ENCODE peak calls at places on chromosomes 12 and 14, in ten cellular contexts. One of them, this sample, is unnamed.

GRCh38 chr14:47959753-47960152 is 284.3 kb upstream of the MDGA2 start:
- DNase-seq in activated CD4-positive, CD25-positive, alpha-beta regulatory T cell treated with anti-CD3 and anti-CD28 coated beads, Interleukin-2, amount 50 U/mL, for 72 hours: no peak
- DNase-seq in NCI-H1694 treated with DMSO at 0.1 percent for 48 hours: no peak
- DNase-seq in lower leg skin: no peak
- DNase-seq in activated T-cell treated with anti-CD3 and anti-CD28 coated beads, Interleukin-2, amount 50 U/mL, for 24 hours: no peak
- DNase-seq in GM12865: no peak
- DNase-seq in RPMI8226: no peak
- DNase-seq in smooth muscle cell of the brain vasculature: no peak
- DNase-seq in activated CD4-positive, alpha-beta T cell treated with anti-CD3 and anti-CD28 coated beads, Interleukin-2, amount 50 U/mL, for 1 hour: no peak
- DNase-seq in effector memory CD8-positive, alpha-beta T cell: no peak
- DNase-seq in this sample: no peak

GRCh38 chr12:19230896-19231295 is 101.4 kb downstream of the PLEKHA5 start:
- DNase-seq in lower leg skin: no peak
- DNase-seq in GM12865: no peak
- DNase-seq in activated CD4-positive, alpha-beta T cell treated with anti-CD3 and anti-CD28 coated beads, Interleukin-2, amount 50 U/mL, for 1 hour: no peak
- DNase-seq in activated CD4-positive, CD25-positive, alpha-beta regulatory T cell treated with anti-CD3 and anti-CD28 coated beads, Interleukin-2, amount 50 U/mL, for 72 hours: no peak
- DNase-seq in activated T-cell treated with anti-CD3 and anti-CD28 coated beads, Interleukin-2, amount 50 U/mL, for 24 hours: no peak
- DNase-seq in effector memory CD8-positive, alpha-beta T cell: no peak
- DNase-seq in NCI-H1694 treated with DMSO at 0.1 percent for 48 hours: no peak
- DNase-seq in smooth muscle cell of the brain vasculature: no peak
- DNase-seq in RPMI8226: no peak
- DNase-seq in this sample: no peak

GRCh38 chr12:78194448-78194847 is 363.8 kb downstream of the NAV3 start:
- DNase-seq in activated CD4-positive, CD25-positive, alpha-beta regulatory T cell treated with anti-CD3 and anti-CD28 coated beads, Interleukin-2, amount 50 U/mL, for 72 hours: no peak
- DNase-seq in activated CD4-positive, alpha-beta T cell treated with anti-CD3 and anti-CD28 coated beads, Interleukin-2, amount 50 U/mL, for 1 hour: no peak
- DNase-seq in NCI-H1694 treated with DMSO at 0.1 percent for 48 hours: no peak
- DNase-seq in effector memory CD8-positive, alpha-beta T cell: no peak
- DNase-seq in RPMI8226: no peak
- DNase-seq in smooth muscle cell of the brain vasculature: no peak
- DNase-seq in lower leg skin: no peak
- DNase-seq in GM12865: no peak
- DNase-seq in activated T-cell treated with anti-CD3 and anti-CD28 coated beads, Interleukin-2, amount 50 U/mL, for 24 hours: no peak
- DNase-seq in this sample: no peak

GRCh38 chr14:24339284-24340151 is at the start of gene RIPK3:
- DNase-seq in RPMI8226: peak
- DNase-seq in NCI-H1694 treated with DMSO at 0.1 percent for 48 hours: no peak
- DNase-seq in activated CD4-positive, CD25-positive, alpha-beta regulatory T cell treated with anti-CD3 and anti-CD28 coated beads, Interleukin-2, amount 50 U/mL, for 72 hours: peak
- DNase-seq in GM12865: peak
- DNase-seq in activated CD4-positive, alpha-beta T cell treated with anti-CD3 and anti-CD28 coated beads, Interleukin-2, amount 50 U/mL, for 1 hour: peak
- DNase-seq in smooth muscle cell of the brain vasculature: no peak
- DNase-seq in lower leg skin: no peak
- DNase-seq in effector memory CD8-positive, alpha-beta T cell: peak
- DNase-seq in activated T-cell treated with anti-CD3 and anti-CD28 coated beads, Interleukin-2, amount 50 U/mL, for 24 hours: peak
- DNase-seq in this sample: peak

GRCh38 chr14:99731536-99732435 is 47.7 kb downstream of the CYP46A1 start:
- DNase-seq in GM12865: no peak
- DNase-seq in RPMI8226: no peak
- DNase-seq in effector memory CD8-positive, alpha-beta T cell: no peak
- DNase-seq in activated CD4-positive, CD25-positive, alpha-beta regulatory T cell treated with anti-CD3 and anti-CD28 coated beads, Interleukin-2, amount 50 U/mL, for 72 hours: peak
- DNase-seq in NCI-H1694 treated with DMSO at 0.1 percent for 48 hours: no peak
- DNase-seq in activated CD4-positive, alpha-beta T cell treated with anti-CD3 and anti-CD28 coated beads, Interleukin-2, amount 50 U/mL, for 1 hour: no peak
- DNase-seq in lower leg skin: no peak
- DNase-seq in smooth muscle cell of the brain vasculature: no peak
- DNase-seq in activated T-cell treated with anti-CD3 and anti-CD28 coated beads, Interleukin-2, amount 50 U/mL, for 24 hours: peak
- DNase-seq in this sample: no peak

GRCh38 chr12:123573870-123574269 is 10.5 kb upstream of the TMED2 start:
- DNase-seq in lower leg skin: no peak
- DNase-seq in RPMI8226: no peak
- DNase-seq in GM12865: no peak
- DNase-seq in activated T-cell treated with anti-CD3 and anti-CD28 coated beads, Interleukin-2, amount 50 U/mL, for 24 hours: no peak
- DNase-seq in activated CD4-positive, alpha-beta T cell treated with anti-CD3 and anti-CD28 coated beads, Interleukin-2, amount 50 U/mL, for 1 hour: no peak
- DNase-seq in effector memory CD8-positive, alpha-beta T cell: no peak
- DNase-seq in activated CD4-positive, CD25-positive, alpha-beta regulatory T cell treated with anti-CD3 and anti-CD28 coated beads, Interleukin-2, amount 50 U/mL, for 72 hours: no peak
- DNase-seq in smooth muscle cell of the brain vasculature: no peak
- DNase-seq in NCI-H1694 treated with DMSO at 0.1 percent for 48 hours: peak
- DNase-seq in this sample: no peak

GRCh38 chr12:34346372-34347034 is 324.2 kb downstream of the ALG10 start:
- DNase-seq in smooth muscle cell of the brain vasculature: no peak
- DNase-seq in activated T-cell treated with anti-CD3 and anti-CD28 coated beads, Interleukin-2, amount 50 U/mL, for 24 hours: no peak
- DNase-seq in activated CD4-positive, CD25-positive, alpha-beta regulatory T cell treated with anti-CD3 and anti-CD28 coated beads, Interleukin-2, amount 50 U/mL, for 72 hours: no peak
- DNase-seq in RPMI8226: no peak
- DNase-seq in NCI-H1694 treated with DMSO at 0.1 percent for 48 hours: no peak
- DNase-seq in activated CD4-positive, alpha-beta T cell treated with anti-CD3 and anti-CD28 coated beads, Interleukin-2, amount 50 U/mL, for 1 hour: no peak
- DNase-seq in GM12865: no peak
- DNase-seq in lower leg skin: no peak
- DNase-seq in effector memory CD8-positive, alpha-beta T cell: no peak
- DNase-seq in this sample: no peak

GRCh38 chr12:109494348-109494881 is 17.0 kb downstream of the UBE3B start:
- DNase-seq in NCI-H1694 treated with DMSO at 0.1 percent for 48 hours: no peak
- DNase-seq in activated T-cell treated with anti-CD3 and anti-CD28 coated beads, Interleukin-2, amount 50 U/mL, for 24 hours: no peak
- DNase-seq in activated CD4-positive, CD25-positive, alpha-beta regulatory T cell treated with anti-CD3 and anti-CD28 coated beads, Interleukin-2, amount 50 U/mL, for 72 hours: no peak
- DNase-seq in RPMI8226: no peak
- DNase-seq in effector memory CD8-positive, alpha-beta T cell: no peak
- DNase-seq in GM12865: no peak
- DNase-seq in smooth muscle cell of the brain vasculature: no peak
- DNase-seq in lower leg skin: no peak
- DNase-seq in activated CD4-positive, alpha-beta T cell treated with anti-CD3 and anti-CD28 coated beads, Interleukin-2, amount 50 U/mL, for 1 hour: no peak
- DNase-seq in this sample: no peak

GRCh38 chr12:11822071-11822818 is 172.8 kb downstream of the ETV6 start:
- DNase-seq in lower leg skin: no peak
- DNase-seq in NCI-H1694 treated with DMSO at 0.1 percent for 48 hours: peak
- DNase-seq in activated CD4-positive, alpha-beta T cell treated with anti-CD3 and anti-CD28 coated beads, Interleukin-2, amount 50 U/mL, for 1 hour: peak
- DNase-seq in RPMI8226: peak
- DNase-seq in GM12865: peak
- DNase-seq in activated CD4-positive, CD25-positive, alpha-beta regulatory T cell treated with anti-CD3 and anti-CD28 coated beads, Interleukin-2, amount 50 U/mL, for 72 hours: peak
- DNase-seq in smooth muscle cell of the brain vasculature: no peak
- DNase-seq in activated T-cell treated with anti-CD3 and anti-CD28 coated beads, Interleukin-2, amount 50 U/mL, for 24 hours: peak
- DNase-seq in effector memory CD8-positive, alpha-beta T cell: no peak
- DNase-seq in this sample: peak

GRCh38 chr12:87827638-87828264 is 201.4 kb downstream of the C12orf50 start:
- DNase-seq in RPMI8226: no peak
- DNase-seq in lower leg skin: no peak
- DNase-seq in GM12865: no peak
- DNase-seq in NCI-H1694 treated with DMSO at 0.1 percent for 48 hours: no peak
- DNase-seq in activated T-cell treated with anti-CD3 and anti-CD28 coated beads, Interleukin-2, amount 50 U/mL, for 24 hours: no peak
- DNase-seq in activated CD4-positive, alpha-beta T cell treated with anti-CD3 and anti-CD28 coated beads, Interleukin-2, amount 50 U/mL, for 1 hour: no peak
- DNase-seq in smooth muscle cell of the brain vasculature: no peak
- DNase-seq in effector memory CD8-positive, alpha-beta T cell: no peak
- DNase-seq in activated CD4-positive, CD25-positive, alpha-beta regulatory T cell treated with anti-CD3 and anti-CD28 coated beads, Interleukin-2, amount 50 U/mL, for 72 hours: no peak
- DNase-seq in this sample: no peak

GRCh38 chr12:21521541-21521940 is 4.6 kb upstream of the SPX start:
- DNase-seq in smooth muscle cell of the brain vasculature: no peak
- DNase-seq in activated CD4-positive, CD25-positive, alpha-beta regulatory T cell treated with anti-CD3 and anti-CD28 coated beads, Interleukin-2, amount 50 U/mL, for 72 hours: no peak
- DNase-seq in GM12865: no peak
- DNase-seq in NCI-H1694 treated with DMSO at 0.1 percent for 48 hours: no peak
- DNase-seq in activated T-cell treated with anti-CD3 and anti-CD28 coated beads, Interleukin-2, amount 50 U/mL, for 24 hours: no peak
- DNase-seq in effector memory CD8-positive, alpha-beta T cell: no peak
- DNase-seq in RPMI8226: no peak
- DNase-seq in lower leg skin: no peak
- DNase-seq in activated CD4-positive, alpha-beta T cell treated with anti-CD3 and anti-CD28 coated beads, Interleukin-2, amount 50 U/mL, for 1 hour: no peak
- DNase-seq in this sample: no peak

GRCh38 chr14:64488590-64489099 is 15.0 kb downstream of the ZBTB25 start:
- DNase-seq in activated CD4-positive, alpha-beta T cell treated with anti-CD3 and anti-CD28 coated beads, Interleukin-2, amount 50 U/mL, for 1 hour: no peak
- DNase-seq in NCI-H1694 treated with DMSO at 0.1 percent for 48 hours: no peak
- DNase-seq in smooth muscle cell of the brain vasculature: no peak
- DNase-seq in RPMI8226: no peak
- DNase-seq in activated T-cell treated with anti-CD3 and anti-CD28 coated beads, Interleukin-2, amount 50 U/mL, for 24 hours: no peak
- DNase-seq in lower leg skin: no peak
- DNase-seq in GM12865: no peak
- DNase-seq in effector memory CD8-positive, alpha-beta T cell: no peak
- DNase-seq in activated CD4-positive, CD25-positive, alpha-beta regulatory T cell treated with anti-CD3 and anti-CD28 coated beads, Interleukin-2, amount 50 U/mL, for 72 hours: no peak
- DNase-seq in this sample: no peak

GRCh38 chr14:95770777-95771176 is 56.9 kb upstream of the TCL1A start:
- DNase-seq in smooth muscle cell of the brain vasculature: no peak
- DNase-seq in GM12865: peak
- DNase-seq in activated CD4-positive, CD25-positive, alpha-beta regulatory T cell treated with anti-CD3 and anti-CD28 coated beads, Interleukin-2, amount 50 U/mL, for 72 hours: no peak
- DNase-seq in activated CD4-positive, alpha-beta T cell treated with anti-CD3 and anti-CD28 coated beads, Interleukin-2, amount 50 U/mL, for 1 hour: no peak
- DNase-seq in NCI-H1694 treated with DMSO at 0.1 percent for 48 hours: no peak
- DNase-seq in lower leg skin: no peak
- DNase-seq in RPMI8226: peak
- DNase-seq in effector memory CD8-positive, alpha-beta T cell: no peak
- DNase-seq in activated T-cell treated with anti-CD3 and anti-CD28 coated beads, Interleukin-2, amount 50 U/mL, for 24 hours: no peak
- DNase-seq in this sample: no peak

GRCh38 chr14:95287176-95287754 is 32.4 kb downstream of the CLMN start:
- DNase-seq in NCI-H1694 treated with DMSO at 0.1 percent for 48 hours: peak
- DNase-seq in RPMI8226: no peak
- DNase-seq in lower leg skin: no peak
- DNase-seq in GM12865: no peak
- DNase-seq in effector memory CD8-positive, alpha-beta T cell: no peak
- DNase-seq in activated T-cell treated with anti-CD3 and anti-CD28 coated beads, Interleukin-2, amount 50 U/mL, for 24 hours: no peak
- DNase-seq in activated CD4-positive, CD25-positive, alpha-beta regulatory T cell treated with anti-CD3 and anti-CD28 coated beads, Interleukin-2, amount 50 U/mL, for 72 hours: no peak
- DNase-seq in activated CD4-positive, alpha-beta T cell treated with anti-CD3 and anti-CD28 coated beads, Interleukin-2, amount 50 U/mL, for 1 hour: no peak
- DNase-seq in smooth muscle cell of the brain vasculature: no peak
- DNase-seq in this sample: no peak

GRCh38 chr14:64459737-64460136 is 5.6 kb upstream of the AKAP5 start:
- DNase-seq in NCI-H1694 treated with DMSO at 0.1 percent for 48 hours: no peak
- DNase-seq in activated CD4-positive, alpha-beta T cell treated with anti-CD3 and anti-CD28 coated beads, Interleukin-2, amount 50 U/mL, for 1 hour: no peak
- DNase-seq in activated CD4-positive, CD25-positive, alpha-beta regulatory T cell treated with anti-CD3 and anti-CD28 coated beads, Interleukin-2, amount 50 U/mL, for 72 hours: no peak
- DNase-seq in GM12865: no peak
- DNase-seq in RPMI8226: no peak
- DNase-seq in lower leg skin: no peak
- DNase-seq in activated T-cell treated with anti-CD3 and anti-CD28 coated beads, Interleukin-2, amount 50 U/mL, for 24 hours: no peak
- DNase-seq in smooth muscle cell of the brain vasculature: no peak
- DNase-seq in effector memory CD8-positive, alpha-beta T cell: no peak
- DNase-seq in this sample: no peak

GRCh38 chr12:45654002-45654401 is 75.5 kb upstream of the ARID2 start:
- DNase-seq in lower leg skin: no peak
- DNase-seq in activated T-cell treated with anti-CD3 and anti-CD28 coated beads, Interleukin-2, amount 50 U/mL, for 24 hours: no peak
- DNase-seq in smooth muscle cell of the brain vasculature: no peak
- DNase-seq in NCI-H1694 treated with DMSO at 0.1 percent for 48 hours: no peak
- DNase-seq in effector memory CD8-positive, alpha-beta T cell: no peak
- DNase-seq in RPMI8226: no peak
- DNase-seq in activated CD4-positive, alpha-beta T cell treated with anti-CD3 and anti-CD28 coated beads, Interleukin-2, amount 50 U/mL, for 1 hour: no peak
- DNase-seq in GM12865: no peak
- DNase-seq in activated CD4-positive, CD25-positive, alpha-beta regulatory T cell treated with anti-CD3 and anti-CD28 coated beads, Interleukin-2, amount 50 U/mL, for 72 hours: no peak
- DNase-seq in this sample: no peak

GRCh38 chr14:68762944-68763831 is 29.7 kb downstream of the ZFP36L1 start:
- DNase-seq in lower leg skin: no peak
- DNase-seq in activated CD4-positive, CD25-positive, alpha-beta regulatory T cell treated with anti-CD3 and anti-CD28 coated beads, Interleukin-2, amount 50 U/mL, for 72 hours: peak
- DNase-seq in smooth muscle cell of the brain vasculature: no peak
- DNase-seq in GM12865: no peak
- DNase-seq in RPMI8226: no peak
- DNase-seq in NCI-H1694 treated with DMSO at 0.1 percent for 48 hours: no peak
- DNase-seq in effector memory CD8-positive, alpha-beta T cell: no peak
- DNase-seq in activated CD4-positive, alpha-beta T cell treated with anti-CD3 and anti-CD28 coated beads, Interleukin-2, amount 50 U/mL, for 1 hour: no peak
- DNase-seq in activated T-cell treated with anti-CD3 and anti-CD28 coated beads, Interleukin-2, amount 50 U/mL, for 24 hours: no peak
- DNase-seq in this sample: no peak

GRCh38 chr12:468671-469389 is 9.1 kb downstream of the B4GALNT3 start:
- DNase-seq in NCI-H1694 treated with DMSO at 0.1 percent for 48 hours: no peak
- DNase-seq in effector memory CD8-positive, alpha-beta T cell: no peak
- DNase-seq in activated CD4-positive, CD25-positive, alpha-beta regulatory T cell treated with anti-CD3 and anti-CD28 coated beads, Interleukin-2, amount 50 U/mL, for 72 hours: no peak
- DNase-seq in activated CD4-positive, alpha-beta T cell treated with anti-CD3 and anti-CD28 coated beads, Interleukin-2, amount 50 U/mL, for 1 hour: no peak
- DNase-seq in lower leg skin: no peak
- DNase-seq in GM12865: no peak
- DNase-seq in smooth muscle cell of the brain vasculature: no peak
- DNase-seq in activated T-cell treated with anti-CD3 and anti-CD28 coated beads, Interleukin-2, amount 50 U/mL, for 24 hours: no peak
- DNase-seq in RPMI8226: no peak
- DNase-seq in this sample: no peak

GRCh38 chr12:3973939-3974644 is 100.9 kb upstream of the PARP11 start:
- DNase-seq in activated CD4-positive, CD25-positive, alpha-beta regulatory T cell treated with anti-CD3 and anti-CD28 coated beads, Interleukin-2, amount 50 U/mL, for 72 hours: no peak
- DNase-seq in activated T-cell treated with anti-CD3 and anti-CD28 coated beads, Interleukin-2, amount 50 U/mL, for 24 hours: no peak
- DNase-seq in activated CD4-positive, alpha-beta T cell treated with anti-CD3 and anti-CD28 coated beads, Interleukin-2, amount 50 U/mL, for 1 hour: no peak
- DNase-seq in smooth muscle cell of the brain vasculature: no peak
- DNase-seq in effector memory CD8-positive, alpha-beta T cell: no peak
- DNase-seq in RPMI8226: no peak
- DNase-seq in NCI-H1694 treated with DMSO at 0.1 percent for 48 hours: no peak
- DNase-seq in lower leg skin: no peak
- DNase-seq in GM12865: peak
- DNase-seq in this sample: no peak

GRCh38 chr12:63961048-63961447 is 116.5 kb downstream of the SRGAP1 start:
- DNase-seq in effector memory CD8-positive, alpha-beta T cell: no peak
- DNase-seq in smooth muscle cell of the brain vasculature: no peak
- DNase-seq in activated CD4-positive, alpha-beta T cell treated with anti-CD3 and anti-CD28 coated beads, Interleukin-2, amount 50 U/mL, for 1 hour: no peak
- DNase-seq in RPMI8226: no peak
- DNase-seq in NCI-H1694 treated with DMSO at 0.1 percent for 48 hours: no peak
- DNase-seq in GM12865: no peak
- DNase-seq in activated CD4-positive, CD25-positive, alpha-beta regulatory T cell treated with anti-CD3 and anti-CD28 coated beads, Interleukin-2, amount 50 U/mL, for 72 hours: no peak
- DNase-seq in lower leg skin: no peak
- DNase-seq in activated T-cell treated with anti-CD3 and anti-CD28 coated beads, Interleukin-2, amount 50 U/mL, for 24 hours: no peak
- DNase-seq in this sample: no peak

GRCh38 chr14:49366416-49366815 is 219.8 kb downstream of the RPS29 start:
- DNase-seq in NCI-H1694 treated with DMSO at 0.1 percent for 48 hours: no peak
- DNase-seq in activated CD4-positive, alpha-beta T cell treated with anti-CD3 and anti-CD28 coated beads, Interleukin-2, amount 50 U/mL, for 1 hour: no peak
- DNase-seq in lower leg skin: no peak
- DNase-seq in effector memory CD8-positive, alpha-beta T cell: no peak
- DNase-seq in smooth muscle cell of the brain vasculature: no peak
- DNase-seq in activated T-cell treated with anti-CD3 and anti-CD28 coated beads, Interleukin-2, amount 50 U/mL, for 24 hours: no peak
- DNase-seq in GM12865: no peak
- DNase-seq in activated CD4-positive, CD25-positive, alpha-beta regulatory T cell treated with anti-CD3 and anti-CD28 coated beads, Interleukin-2, amount 50 U/mL, for 72 hours: no peak
- DNase-seq in RPMI8226: no peak
- DNase-seq in this sample: no peak

GRCh38 chr12:52582489-52582888 is 8.8 kb upstream of the KRT74 start:
- DNase-seq in smooth muscle cell of the brain vasculature: no peak
- DNase-seq in activated CD4-positive, CD25-positive, alpha-beta regulatory T cell treated with anti-CD3 and anti-CD28 coated beads, Interleukin-2, amount 50 U/mL, for 72 hours: no peak
- DNase-seq in lower leg skin: no peak
- DNase-seq in RPMI8226: no peak
- DNase-seq in effector memory CD8-positive, alpha-beta T cell: no peak
- DNase-seq in activated CD4-positive, alpha-beta T cell treated with anti-CD3 and anti-CD28 coated beads, Interleukin-2, amount 50 U/mL, for 1 hour: no peak
- DNase-seq in NCI-H1694 treated with DMSO at 0.1 percent for 48 hours: no peak
- DNase-seq in GM12865: no peak
- DNase-seq in activated T-cell treated with anti-CD3 and anti-CD28 coated beads, Interleukin-2, amount 50 U/mL, for 24 hours: no peak
- DNase-seq in this sample: no peak

GRCh38 chr14:94048676-94049624 is 22.8 kb downstream of the OTUB2 start:
- DNase-seq in effector memory CD8-positive, alpha-beta T cell: no peak
- DNase-seq in GM12865: no peak
- DNase-seq in activated CD4-positive, alpha-beta T cell treated with anti-CD3 and anti-CD28 coated beads, Interleukin-2, amount 50 U/mL, for 1 hour: no peak
- DNase-seq in RPMI8226: no peak
- DNase-seq in NCI-H1694 treated with DMSO at 0.1 percent for 48 hours: no peak
- DNase-seq in activated CD4-positive, CD25-positive, alpha-beta regulatory T cell treated with anti-CD3 and anti-CD28 coated beads, Interleukin-2, amount 50 U/mL, for 72 hours: no peak
- DNase-seq in activated T-cell treated with anti-CD3 and anti-CD28 coated beads, Interleukin-2, amount 50 U/mL, for 24 hours: no peak
- DNase-seq in smooth muscle cell of the brain vasculature: no peak
- DNase-seq in lower leg skin: no peak
- DNase-seq in this sample: no peak

GRCh38 chr14:97703006-97703760 is 906.0 kb downstream of the VRK1 start:
- DNase-seq in effector memory CD8-positive, alpha-beta T cell: peak
- DNase-seq in activated CD4-positive, alpha-beta T cell treated with anti-CD3 and anti-CD28 coated beads, Interleukin-2, amount 50 U/mL, for 1 hour: no peak
- DNase-seq in GM12865: peak
- DNase-seq in activated CD4-positive, CD25-positive, alpha-beta regulatory T cell treated with anti-CD3 and anti-CD28 coated beads, Interleukin-2, amount 50 U/mL, for 72 hours: peak
- DNase-seq in NCI-H1694 treated with DMSO at 0.1 percent for 48 hours: no peak
- DNase-seq in activated T-cell treated with anti-CD3 and anti-CD28 coated beads, Interleukin-2, amount 50 U/mL, for 24 hours: peak
- DNase-seq in RPMI8226: no peak
- DNase-seq in smooth muscle cell of the brain vasculature: no peak
- DNase-seq in lower leg skin: no peak
- DNase-seq in this sample: no peak

GRCh38 chr12:76644950-76645349 is 85.4 kb upstream of the OSBPL8 start:
- DNase-seq in GM12865: no peak
- DNase-seq in effector memory CD8-positive, alpha-beta T cell: no peak
- DNase-seq in activated T-cell treated with anti-CD3 and anti-CD28 coated beads, Interleukin-2, amount 50 U/mL, for 24 hours: no peak
- DNase-seq in activated CD4-positive, alpha-beta T cell treated with anti-CD3 and anti-CD28 coated beads, Interleukin-2, amount 50 U/mL, for 1 hour: no peak
- DNase-seq in activated CD4-positive, CD25-positive, alpha-beta regulatory T cell treated with anti-CD3 and anti-CD28 coated beads, Interleukin-2, amount 50 U/mL, for 72 hours: no peak
- DNase-seq in lower leg skin: no peak
- DNase-seq in RPMI8226: no peak
- DNase-seq in smooth muscle cell of the brain vasculature: no peak
- DNase-seq in NCI-H1694 treated with DMSO at 0.1 percent for 48 hours: no peak
- DNase-seq in this sample: no peak

GRCh38 chr14:99758915-99759545 is 34.2 kb upstream of the EML1 start:
- DNase-seq in activated CD4-positive, alpha-beta T cell treated with anti-CD3 and anti-CD28 coated beads, Interleukin-2, amount 50 U/mL, for 1 hour: no peak
- DNase-seq in RPMI8226: no peak
- DNase-seq in effector memory CD8-positive, alpha-beta T cell: no peak
- DNase-seq in activated CD4-positive, CD25-positive, alpha-beta regulatory T cell treated with anti-CD3 and anti-CD28 coated beads, Interleukin-2, amount 50 U/mL, for 72 hours: no peak
- DNase-seq in GM12865: no peak
- DNase-seq in activated T-cell treated with anti-CD3 and anti-CD28 coated beads, Interleukin-2, amount 50 U/mL, for 24 hours: no peak
- DNase-seq in lower leg skin: no peak
- DNase-seq in NCI-H1694 treated with DMSO at 0.1 percent for 48 hours: no peak
- DNase-seq in smooth muscle cell of the brain vasculature: no peak
- DNase-seq in this sample: no peak

GRCh38 chr14:73478684-73479083 is 12.0 kb upstream of the RIOX1 start:
- DNase-seq in NCI-H1694 treated with DMSO at 0.1 percent for 48 hours: no peak
- DNase-seq in effector memory CD8-positive, alpha-beta T cell: no peak
- DNase-seq in GM12865: no peak
- DNase-seq in activated CD4-positive, CD25-positive, alpha-beta regulatory T cell treated with anti-CD3 and anti-CD28 coated beads, Interleukin-2, amount 50 U/mL, for 72 hours: no peak
- DNase-seq in activated CD4-positive, alpha-beta T cell treated with anti-CD3 and anti-CD28 coated beads, Interleukin-2, amount 50 U/mL, for 1 hour: no peak
- DNase-seq in activated T-cell treated with anti-CD3 and anti-CD28 coated beads, Interleukin-2, amount 50 U/mL, for 24 hours: no peak
- DNase-seq in RPMI8226: no peak
- DNase-seq in lower leg skin: no peak
- DNase-seq in smooth muscle cell of the brain vasculature: no peak
- DNase-seq in this sample: no peak

This sample was measured in effector CD4-positive, alpha-beta T cell.